ENCODE peak calls at places on chromosomes 11 and 22, in seven cellular contexts. I is activated naive CD4-positive, alpha-beta T cell treated with anti-CD3 and anti-CD28 coated beads for 36 hours; H is substantia nigra; F is AG04450; C is PC-9; G is activated CD4-positive, alpha-beta T cell treated with anti-CD3 and anti-CD28 coated beads, Interleukin-2, amount 50 U/mL, for 24 hours; D is progenitor cell of endocrine pancreas. X is an unnamed sample.
A peak's percentile ranks its signal among the peaks of the same experiment; 100 is the strongest.

GRCh38 chr11:35466058-35466457 is 46.7 kb upstream of the SLC1A2 start:
- DNase-seq in I (no peak), H (no peak), F (no peak), C (no peak), G (no peak), D (no peak), X (no peak)

GRCh38 chr11:783581-784015 is 6.3 kb downstream of the CEND1 start:
- DNase-seq in I (no peak), H (peak; percentile 67), F (peak; percentile 89), C (no peak), G (no peak), D (peak; percentile 73), X (peak; percentile 66)

GRCh38 chr11:67277231-67277961 is 11.1 kb downstream of the GRK2 start:
- DNase-seq in I (peak; percentile 95), H (no peak), F (no peak), C (no peak), G (peak; percentile 84), D (no peak), X (peak; percentile 87)

GRCh38 chr11:2582958-2583604 is 116.7 kb downstream of the KCNQ1OT1 start:
- DNase-seq in I (no peak), H (no peak), F (no peak), C (no peak), G (no peak), D (peak; percentile 7), X (no peak)

GRCh38 chr22:32237021-32237420 is 18.1 kb downstream of the SLC5A4 start:
- DNase-seq in I (no peak), H (no peak), F (no peak), C (no peak), G (no peak), D (no peak), X (no peak)

GRCh38 chr11:2531277-2531986 is 86.6 kb downstream of the KCNQ1 start:
- DNase-seq in I (peak; percentile 74), H (peak; percentile 63), F (peak; percentile 20), C (no peak), G (peak; percentile 41), D (peak; percentile 85), X (peak; percentile 78)

GRCh38 chr22:30325724-30326703 is 727 bp downstream of the TBC1D10A start:
- DNase-seq in I (peak; percentile 31), H (no peak), F (no peak), C (no peak), G (no peak), D (peak; percentile 13), X (no peak)

GRCh38 chr11:27722945-27723344 is 22.7 kb upstream of the BDNF start:
- DNase-seq in I (no peak), H (no peak), F (no peak), C (no peak), G (no peak), D (no peak), X (no peak)

GRCh38 chr22:49601614-49602321 is 225.9 kb downstream of the BRD1 start:
- DNase-seq in I (no peak), H (no peak), F (no peak), C (no peak), G (no peak), D (no peak), X (no peak)

GRCh38 chr22:18954333-18954732 is 18.2 kb upstream of the PRODH start:
- DNase-seq in I (peak; percentile 64), H (peak; percentile 66), F (peak; percentile 6), C (no peak), G (peak; percentile 18), D (peak; percentile 78), X (peak; percentile 58)

GRCh38 chr22:50145741-50146439 is 24.6 kb upstream of the PANX2 start:
- DNase-seq in I (no peak), H (no peak), F (no peak), C (no peak), G (no peak), D (no peak), X (no peak)

GRCh38 chr11:33828604-33829429 is 54.5 kb upstream of the FBXO3 start:
- DNase-seq in I (no peak), H (no peak), F (no peak), C (peak; percentile 1), G (no peak), D (no peak), X (no peak)

GRCh38 chr11:69892237-69892985 is 73.2 kb upstream of the FGF3 start:
- DNase-seq in I (no peak), H (no peak), F (no peak), C (no peak), G (no peak), D (no peak), X (no peak)

GRCh38 chr22:42613869-42614268 is 814 bp downstream of the POLDIP3 start:
- DNase-seq in I (peak; percentile 39), H (no peak), F (no peak), C (peak; percentile 44), G (no peak), D (no peak), X (no peak)

GRCh38 chr11:61021661-61022212 is 50.3 kb downstream of the CD6 start:
- DNase-seq in I (peak; percentile 97), H (no peak), F (no peak), C (no peak), G (peak; percentile 82), D (no peak), X (peak; percentile 72)

GRCh38 chr11:2156416-2157182 is 4.4 kb downstream of the INS start:
- DNase-seq in I (peak; percentile 67), H (peak; percentile 26), F (no peak), C (no peak), G (peak; percentile 39), D (peak; percentile 88), X (peak; percentile 71)

GRCh38 chr22:37082251-37082650 is 27.3 kb downstream of the TMPRSS6 start:
- DNase-seq in I (peak; percentile 40), H (no peak), F (no peak), C (no peak), G (no peak), D (no peak), X (no peak)

GRCh38 chr22:35212020-35212419 is 45.3 kb upstream of the HMGXB4 start:
- DNase-seq in I (no peak), H (no peak), F (peak; percentile 6), C (no peak), G (no peak), D (no peak), X (no peak)

GRCh38 chr22:37979782-37980181 is 4.6 kb downstream of the SOX10 start:
- DNase-seq in I (no peak), H (peak; percentile 53), F (no peak), C (no peak), G (no peak), D (no peak), X (no peak)

GRCh38 chr11:78424334-78425270 is 7.0 kb upstream of the GAB2 start:
- DNase-seq in I (no peak), H (no peak), F (no peak), C (peak; percentile 18), G (no peak), D (no peak), X (no peak)

GRCh38 chr11:6022954-6023353 is 7.6 kb downstream of the OR56A1 start:
- DNase-seq in I (peak; percentile 28), H (no peak), F (no peak), C (no peak), G (no peak), D (no peak), X (peak; percentile 19)

GRCh38 chr11:65442952-65443351 is 20.4 kb downstream of the NEAT1 start:
- DNase-seq in I (peak; percentile 21), H (no peak), F (no peak), C (no peak), G (no peak), D (no peak), X (no peak)

GRCh38 chr22:36411589-36412258 is 24.0 kb upstream of the MYH9 start:
- DNase-seq in I (peak; percentile 61), H (no peak), F (no peak), C (peak; percentile 32), G (no peak), D (no peak), X (no peak)

GRCh38 chr22:35761037-35761436 is 43.4 kb downstream of the APOL5 start:
- DNase-seq in I (peak; percentile 8), H (no peak), F (no peak), C (no peak), G (no peak), D (no peak), X (no peak)

X was measured in mucosa of gallbladder.